ENCODE peak calls at places on chromosomes 6 and 20, in six cellular contexts. P, W, A, F, D and Y are unnamed samples.

GRCh38 chr6:28336284-28337024 is 506 bp upstream of the ZSCAN31 start:
- DNase-seq in P (peak; percentile 54), W (no peak), A (no peak), F (no peak), D (no peak), Y (peak; percentile 35)

GRCh38 chr6:27565839-27566779 is 93.2 kb upstream of the ZNF184 start:
- DNase-seq in P (no peak), W (no peak), A (no peak), F (no peak), D (no peak), Y (no peak)

GRCh38 chr20:45919536-45919933 is 7.6 kb upstream of the PLTP start:
- DNase-seq in P (no peak), W (no peak), A (no peak), F (peak; percentile 42), D (no peak), Y (no peak)

GRCh38 chr20:37627060-37627766 is 66.6 kb upstream of the CTNNBL1 start:
- DNase-seq in P (no peak), W (peak; percentile 21), A (no peak), F (no peak), D (no peak), Y (peak; percentile 41)

GRCh38 chr6:26088344-26088743 is 1.1 kb downstream of the HFE start:
- DNase-seq in P (no peak), W (no peak), A (no peak), F (no peak), D (no peak), Y (no peak)

GRCh38 chr20:56827763-56828162 is 198.7 kb downstream of the TFAP2C start:
- DNase-seq in P (no peak), W (no peak), A (no peak), F (no peak), D (no peak), Y (no peak)

GRCh38 chr20:5353624-5354496 is 37.1 kb upstream of the PROKR2 start:
- DNase-seq in P (no peak), W (peak; percentile 57), A (no peak), F (no peak), D (no peak), Y (no peak)

GRCh38 chr6:168035098-168035660 is 37.7 kb downstream of the KIF25 start:
- DNase-seq in P (no peak), W (peak; percentile 13), A (peak; percentile 86), F (no peak), D (no peak), Y (no peak)

GRCh38 chr20:63475209-63475608 is 2.8 kb upstream of the KCNQ2 start:
- DNase-seq in P (no peak), W (peak; percentile 19), A (no peak), F (no peak), D (no peak), Y (no peak)

GRCh38 chr6:150194200-150194599 is 51.4 kb downstream of the PPP1R14C start:
- DNase-seq in P (no peak), W (no peak), A (no peak), F (no peak), D (no peak), Y (no peak)

GRCh38 chr6:153170511-153170910 is 39.4 kb upstream of the RGS17 start:
- DNase-seq in P (no peak), W (peak; percentile 50), A (no peak), F (no peak), D (no peak), Y (no peak)

GRCh38 chr6:152399409-152399808 is 237.8 kb downstream of the SYNE1 start:
- DNase-seq in P (no peak), W (no peak), A (peak; percentile 81), F (no peak), D (no peak), Y (no peak)

GRCh38 chr20:41142241-41142640 is 4.9 kb downstream of the PLCG1 start:
- DNase-seq in P (no peak), W (no peak), A (peak; percentile 67), F (no peak), D (no peak), Y (no peak)

GRCh38 chr20:61315319-61315718 is 63.3 kb downstream of the CDH4 start:
- DNase-seq in P (no peak), W (no peak), A (no peak), F (no peak), D (no peak), Y (no peak)

GRCh38 chr6:128617285-128617684 is 96.9 kb upstream of the PTPRK start:
- DNase-seq in P (no peak), W (no peak), A (no peak), F (no peak), D (no peak), Y (no peak)

GRCh38 chr6:73566954-73567591 is 46.2 kb upstream of the EEF1A1 start:
- DNase-seq in P (no peak), W (peak; percentile 22), A (peak; percentile 77), F (no peak), D (no peak), Y (peak; percentile 58)

GRCh38 chr6:27505209-27506027 is 32.5 kb upstream of the ZNF184 start:
- DNase-seq in P (peak; percentile 76), W (peak; percentile 93), A (no peak), F (peak; percentile 81), D (peak; percentile 60), Y (peak; percentile 68)

GRCh38 chr20:49303211-49303610 is 25.4 kb upstream of the ZNFX1 start:
- DNase-seq in P (no peak), W (peak; percentile 61), A (no peak), F (no peak), D (no peak), Y (no peak)

GRCh38 chr20:9493818-9494217 is 20.6 kb upstream of the LAMP5 start:
- DNase-seq in P (no peak), W (no peak), A (no peak), F (no peak), D (no peak), Y (no peak)

GRCh38 chr20:62837790-62838458 is 21.1 kb downstream of the COL9A3 start:
- DNase-seq in P (no peak), W (no peak), A (peak; percentile 67), F (peak; percentile 65), D (no peak), Y (peak; percentile 74)

GRCh38 chr6:12262236-12263061 is 27.7 kb upstream of the EDN1 start:
- DNase-seq in P (no peak), W (no peak), A (no peak), F (no peak), D (no peak), Y (no peak)

GRCh38 chr6:143615785-143616184 is 62.0 kb upstream of the PHACTR2 start:
- DNase-seq in P (no peak), W (no peak), A (no peak), F (no peak), D (no peak), Y (no peak)

GRCh38 chr6:29764422-29765196 is 41.4 kb downstream of the HLA-F start:
- DNase-seq in P (no peak), W (no peak), A (no peak), F (no peak), D (no peak), Y (no peak)

GRCh38 chr6:88013015-88013414 is 34.6 kb upstream of the SPACA1 start:
- DNase-seq in P (no peak), W (no peak), A (no peak), F (no peak), D (no peak), Y (no peak)

GRCh38 chr6:26389349-26389799 is 6.5 kb downstream of the BTN2A2 start:
- DNase-seq in P (no peak), W (no peak), A (no peak), F (no peak), D (no peak), Y (no peak)

GRCh38 chr6:73696990-73697651 is 1.1 kb downstream of the CD109 start:
- DNase-seq in P (no peak), W (no peak), A (no peak), F (no peak), D (no peak), Y (no peak)

GRCh38 chr6:145820000-145820399 is 5.4 kb upstream of the FBXO30 start:
- DNase-seq in P (no peak), W (no peak), A (no peak), F (no peak), D (no peak), Y (no peak)

GRCh38 chr20:51422912-51423667 is 119.4 kb downstream of the NFATC2 start:
- DNase-seq in P (no peak), W (no peak), A (no peak), F (no peak), D (no peak), Y (no peak)

GRCh38 chr6:50145125-50145524 is 95.4 kb upstream of the DEFB112 start:
- DNase-seq in P (no peak), W (no peak), A (no peak), F (no peak), D (no peak), Y (no peak)

GRCh38 chr20:39800111-39800510 is 838.0 kb downstream of the DHX35 start:
- DNase-seq in P (no peak), W (no peak), A (no peak), F (no peak), D (no peak), Y (no peak)

GRCh38 chr6:70150521-70150920 is 152.4 kb downstream of the COL9A1 start:
- DNase-seq in P (no peak), W (no peak), A (no peak), F (no peak), D (no peak), Y (no peak)

GRCh38 chr20:23407770-23408467 is 13.4 kb downstream of the NAPB start:
- DNase-seq in P (no peak), W (no peak), A (no peak), F (no peak), D (no peak), Y (no peak)

GRCh38 chr6:141851063-141851462 is 281.7 kb upstream of the GJE1 start:
- DNase-seq in P (no peak), W (no peak), A (no peak), F (no peak), D (no peak), Y (no peak)

GRCh38 chr6:44176935-44177509 is 18.4 kb downstream of the CAPN11 start:
- DNase-seq in P (peak; percentile 64), W (no peak), A (no peak), F (no peak), D (no peak), Y (no peak)

GRCh38 chr20:15942130-15942529 is 631.1 kb downstream of the KIF16B start:
- DNase-seq in P (no peak), W (no peak), A (no peak), F (no peak), D (no peak), Y (no peak)

GRCh38 chr6:123224077-123224476 is 228.0 kb downstream of the CLVS2 start:
- DNase-seq in P (no peak), W (no peak), A (no peak), F (no peak), D (no peak), Y (no peak)

GRCh38 chr6:144219056-144219685 is 66.0 kb upstream of the UTRN start:
- DNase-seq in P (no peak), W (peak; percentile 66), A (no peak), F (no peak), D (no peak), Y (no peak)

GRCh38 chr6:132365319-132365907 is 35.9 kb downstream of the MOXD1 start:
- DNase-seq in P (no peak), W (no peak), A (no peak), F (no peak), D (no peak), Y (no peak)